ENCODE peak calls at places on chromosome 4, in seven cellular contexts. J is stomach, N is endothelial cell of umbilical vein, F is suprapubic skin, M is K562, Z is sigmoid colon, I is breast epithelium. V is an unnamed sample.

GRCh38 chr4:19880205-19880604 is 371.5 kb upstream of the SLIT2 start:
- DNase-seq in I (no peak), M (no peak), Z (no peak), N (no peak), J (no peak), F (no peak), V (no peak)

GRCh38 chr4:48578132-48578964 is 88.3 kb downstream of the ZAR1 start:
- DNase-seq in J (peak; percentile 60), N (peak; percentile 77), I (no peak), M (peak; percentile 77), F (no peak), Z (peak; percentile 73), V (no peak)

GRCh38 chr4:153067376-153067775 is 131.3 kb downstream of the FHDC1 start:
- DNase-seq in J (no peak), N (no peak), I (no peak), F (no peak), Z (no peak), M (peak; percentile 19), V (peak; percentile 76)

GRCh38 chr4:125420499-125420898 is 105.7 kb downstream of the FAT4 start:
- DNase-seq in J (no peak), N (no peak), F (no peak), Z (no peak), M (no peak), I (no peak), V (no peak)

GRCh38 chr4:188437535-188437934 is 298.3 kb downstream of the TRIML1 start:
- DNase-seq in I (no peak), N (no peak), J (no peak), Z (no peak), M (no peak), F (no peak), V (no peak)

GRCh38 chr4:102631616-102632015 is 129.2 kb downstream of the MANBA start:
- DNase-seq in Z (no peak), I (no peak), J (no peak), M (no peak), F (no peak), N (no peak), V (no peak)

GRCh38 chr4:111556141-111556781 is 589.0 kb upstream of the FAM241A start:
- DNase-seq in M (no peak), N (no peak), J (no peak), F (no peak), Z (no peak), I (no peak), V (no peak)

GRCh38 chr4:26916195-26916594 is 55.6 kb downstream of the STIM2 start:
- DNase-seq in I (no peak), N (no peak), J (no peak), M (no peak), F (no peak), Z (no peak), V (no peak)

GRCh38 chr4:98932539-98932938 is 3.6 kb upstream of the EIF4E start:
- DNase-seq in J (no peak), F (no peak), N (peak; percentile 80), M (no peak), I (no peak), Z (no peak), V (no peak)

GRCh38 chr4:180084561-180084960 is 2158.6 kb upstream of the TENM3 start:
- DNase-seq in J (no peak), M (no peak), N (no peak), I (no peak), F (no peak), Z (no peak), V (no peak)

GRCh38 chr4:94413085-94413685 is 38.6 kb upstream of the PDLIM5 start:
- DNase-seq in J (no peak), Z (no peak), N (no peak), I (no peak), F (no peak), M (no peak), V (no peak)

GRCh38 chr4:36152712-36153111 is 91.6 kb downstream of the ARAP2 start:
- DNase-seq in F (no peak), N (no peak), Z (no peak), J (no peak), M (no peak), I (no peak), V (no peak)

GRCh38 chr4:1002131-1002630 is 9.0 kb upstream of the SLC26A1 start:
- DNase-seq in I (no peak), F (no peak), N (no peak), M (no peak), J (peak; percentile 72), Z (no peak), V (no peak)

GRCh38 chr4:999863-1000425 is 6.7 kb upstream of the SLC26A1 start:
- DNase-seq in F (no peak), I (no peak), N (no peak), J (no peak), Z (no peak), M (no peak), V (no peak)

GRCh38 chr4:1002631-1003251 is 8.7 kb upstream of the FGFRL1 start:
- DNase-seq in M (no peak), J (no peak), I (no peak), N (no peak), Z (no peak), F (no peak), V (no peak)

GRCh38 chr4:1000686-1001260 is 7.6 kb upstream of the SLC26A1 start:
- DNase-seq in I (no peak), N (no peak), F (no peak), Z (no peak), J (no peak), M (no peak), V (no peak)

GRCh38 chr4:1001561-1002130 is 8.4 kb upstream of the SLC26A1 start:
- DNase-seq in I (no peak), N (no peak), Z (no peak), M (no peak), J (no peak), F (no peak), V (no peak)
- H3K4me3 ChIP-seq in I (peak overlapping the region; percentile 61), N (no peak overlapping the region), Z (no peak overlapping the region), M (no peak overlapping the region), J (no peak overlapping the region), F (no peak overlapping the region), V (no peak overlapping the region)

GRCh38 chr4:183098723-183099536 is at the start of gene WWC2:
- DNase-seq in I (peak; percentile 89), F (peak; percentile 91), J (peak; percentile 91), Z (peak; percentile 94), M (peak; percentile 92), N (peak; percentile 94), V (peak; percentile 93)
- TF ChIP-seq POLR2A in I (no peak), F (no peak), J (no peak), Z (peak; percentile 17), M (peak; percentile 76), N (peak; percentile 68), V (peak; percentile 70)

GRCh38 chr4:88195666-88196365 is 37.4 kb upstream of the ABCG2 start:
- DNase-seq in I (no peak), Z (no peak), N (no peak), J (no peak), F (no peak), M (no peak), V (no peak)
- TF ChIP-seq POLR2AphosphoS5 in I (no peak), Z (no peak), N (no peak), J (no peak), F (no peak), M (no peak), V (no peak)

GRCh38 chr4:4792516-4792915 is 66.9 kb upstream of the MSX1 start:
- DNase-seq in N (no peak), J (no peak), F (no peak), M (no peak), I (no peak), Z (no peak), V (no peak)
- H3K4me3 ChIP-seq in N (no peak overlapping the region), J (no peak overlapping the region), F (no peak overlapping the region), M (no peak overlapping the region), I (no peak overlapping the region), Z (no peak overlapping the region), V (no peak overlapping the region)

V was measured in vagina.